ENCODE peak calls at places on chromosomes 13 and 19, in four cellular contexts. A is progenitor cell of endocrine pancreas, I is mesothelial cell of epicardium, R is neural progenitor cell. W is an unnamed sample.

GRCh38 chr13:45138282-45138681 is 18.0 kb downstream of the GTF2F2 start:
- DNase-seq in A (no peak), I (no peak), R (no peak), W (no peak)

GRCh38 chr13:100530645-100531044 is 57.9 kb downstream of the GGACT start:
- DNase-seq in A (no peak), I (no peak), R (no peak), W (no peak)

GRCh38 chr13:45564108-45564507 is 51.4 kb downstream of the ERICH6B start:
- DNase-seq in A (no peak), I (no peak), R (no peak), W (no peak)

GRCh38 chr13:40061466-40062450 is 406.3 kb downstream of the COG6 start:
- DNase-seq in A (no peak), I (no peak), R (no peak), W (no peak)

GRCh38 chr19:8421484-8422461 is 8.7 kb downstream of the MARCHF2 start:
- DNase-seq in A (no peak), I (no peak), R (no peak), W (no peak)

GRCh38 chr13:76829572-76830327 is 56.5 kb downstream of the KCTD12 start:
- DNase-seq in A (no peak), I (no peak), R (no peak), W (no peak)

GRCh38 chr19:3099347-3100145 is 5.4 kb downstream of the GNA11 start:
- DNase-seq in A (no peak), I (no peak), R (no peak), W (no peak)

GRCh38 chr19:8481616-8482015 is 20.8 kb downstream of the PRAM1 start:
- DNase-seq in A (no peak), I (no peak), R (no peak), W (no peak)

GRCh38 chr13:35994131-35994966 is 136.8 kb downstream of the DCLK1 start:
- DNase-seq in A (no peak), I (no peak), R (no peak), W (no peak)

GRCh38 chr19:3284759-3285646 is 60.5 kb downstream of the CELF5 start:
- DNase-seq in A (peak; percentile 77), I (peak; percentile 84), R (peak; percentile 97), W (peak; percentile 86)

GRCh38 chr19:38883286-38883685 is 5.2 kb upstream of the RINL start:
- DNase-seq in A (no peak), I (no peak), R (no peak), W (no peak)

GRCh38 chr19:33448159-33448516 is 73.5 kb downstream of the PEPD start:
- DNase-seq in A (no peak), I (no peak), R (no peak), W (no peak)

GRCh38 chr13:95087746-95088305 is 213.4 kb downstream of the ABCC4 start:
- DNase-seq in A (no peak), I (no peak), R (no peak), W (no peak)

GRCh38 chr13:84137292-84137691 is 255.0 kb upstream of the SLITRK1 start:
- DNase-seq in A (no peak), I (no peak), R (no peak), W (no peak)

GRCh38 chr13:99432637-99433542 is 68.4 kb upstream of the TM9SF2 start:
- DNase-seq in A (no peak), I (no peak), R (peak; percentile 79), W (no peak)

GRCh38 chr13:52651880-52652169 is 811 bp upstream of the SUGT1 start:
- DNase-seq in A (no peak), I (no peak), R (no peak), W (no peak)

GRCh38 chr13:28607187-28607955 is 51.6 kb upstream of the POMP start:
- DNase-seq in A (no peak), I (no peak), R (no peak), W (no peak)

GRCh38 chr19:2602391-2603181 is 99.9 kb downstream of the GNG7 start:
- DNase-seq in A (no peak), I (peak; percentile 68), R (peak; percentile 80), W (peak; percentile 47)

GRCh38 chr13:106873810-106874209 is 305.9 kb upstream of the ARGLU1 start:
- DNase-seq in A (no peak), I (no peak), R (no peak), W (no peak)

GRCh38 chr13:110593430-110594130 is 21.8 kb upstream of the NAXD start:
- DNase-seq in A (no peak), I (no peak), R (peak; percentile 65), W (no peak)

GRCh38 chr13:48782429-48782840 is 128.7 kb downstream of the CYSLTR2 start:
- DNase-seq in A (no peak), I (no peak), R (no peak), W (peak; percentile 11)

GRCh38 chr13:111429064-111429558 is 108.7 kb downstream of the TEX29 start:
- DNase-seq in A (peak; percentile 37), I (no peak), R (peak; percentile 69), W (peak; percentile 26)

GRCh38 chr13:113224486-113224885 is 15.1 kb downstream of the CUL4A start:
- DNase-seq in A (no peak), I (no peak), R (no peak), W (no peak)

GRCh38 chr19:5957132-5957531 is 20.8 kb downstream of the RANBP3 start:
- DNase-seq in A (no peak), I (no peak), R (no peak), W (no peak)

GRCh38 chr13:113354831-113355610 is 8.9 kb downstream of the GRTP1 start:
- DNase-seq in A (no peak), I (no peak), R (no peak), W (no peak)

GRCh38 chr19:41595258-41595889 is 19.4 kb downstream of the CEACAM21 start:
- DNase-seq in A (no peak), I (peak; percentile 34), R (peak; percentile 35), W (peak; percentile 79)

GRCh38 chr19:46955114-46955812 is 64.4 kb upstream of the NPAS1 start:
- DNase-seq in A (no peak), I (no peak), R (no peak), W (no peak)

GRCh38 chr19:56671613-56671994 is at the start of gene ZNF835:
- DNase-seq in A (no peak), I (no peak), R (no peak), W (no peak)

GRCh38 chr19:10086904-10087256 is 763 bp downstream of the SHFL start:
- DNase-seq in A (no peak), I (no peak), R (peak; percentile 21), W (no peak)

GRCh38 chr13:38264363-38265134 is 85.1 kb upstream of the UFM1 start:
- DNase-seq in A (no peak), I (no peak), R (no peak), W (no peak)

GRCh38 chr13:107271226-107271625 is 703.3 kb upstream of the ARGLU1 start:
- DNase-seq in A (no peak), I (no peak), R (peak; percentile 76), W (no peak)

GRCh38 chr13:43528992-43529391 is 257.8 kb downstream of the ENOX1 start:
- DNase-seq in A (no peak), I (no peak), R (no peak), W (no peak)

GRCh38 chr19:2613507-2614295 is 88.8 kb downstream of the GNG7 start:
- DNase-seq in A (no peak), I (no peak), R (peak; percentile 57), W (peak; percentile 49)

GRCh38 chr19:15115080-15115479 is 7.9 kb downstream of the SYDE1 start:
- DNase-seq in A (no peak), I (no peak), R (no peak), W (no peak)

GRCh38 chr19:38003427-38004099 is 96.6 kb downstream of the SIPA1L3 start:
- DNase-seq in A (no peak), I (peak; percentile 58), R (peak; percentile 85), W (peak; percentile 50)

GRCh38 chr13:65592757-65593156 is 1637.4 kb downstream of the PCDH9 start:
- DNase-seq in A (no peak), I (no peak), R (no peak), W (no peak)

DNA sequence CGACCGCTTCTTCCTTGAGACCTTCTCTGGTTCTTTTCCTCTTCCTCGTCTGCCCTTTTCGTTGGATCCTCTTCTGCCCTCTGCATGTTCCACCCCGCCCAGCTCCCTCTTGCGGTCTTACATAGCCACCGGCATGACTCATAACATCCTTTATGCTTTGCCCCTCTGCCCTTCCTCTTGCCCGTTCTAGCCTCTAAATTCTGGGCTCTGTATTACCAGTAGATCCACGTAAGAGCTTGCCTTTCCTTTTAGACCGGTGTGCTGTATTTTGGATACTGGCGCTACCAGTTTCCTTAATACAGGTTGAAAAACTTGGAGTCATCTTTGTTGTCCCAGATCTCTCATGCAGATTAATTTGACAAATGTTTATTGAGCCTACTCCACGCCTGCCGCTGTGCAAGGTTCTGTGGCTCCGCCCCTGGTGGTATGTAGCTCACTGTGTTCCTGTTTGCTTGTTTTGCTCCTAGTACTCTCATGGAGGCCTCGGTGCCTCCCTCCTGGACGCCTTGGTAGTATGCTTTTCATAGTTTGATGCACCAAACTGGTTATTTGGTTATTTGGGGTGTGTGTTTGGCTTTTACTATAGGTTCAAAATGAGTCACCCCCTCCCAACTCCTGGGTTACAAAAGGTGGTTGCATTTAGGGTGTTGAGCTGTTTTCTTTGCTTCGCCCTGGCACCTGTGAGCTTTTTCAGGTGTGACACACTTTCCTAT is 1.7 kb downstream of the GTF3A start:
- DNase-seq in A (no peak), I (peak; percentile 47), R (peak; percentile 67), W (peak; percentile 70)
- TF ChIP-seq CTCF in A (peak; percentile 53), I (no peak), R (peak; percentile 55), W (peak; percentile 20)

DNA sequence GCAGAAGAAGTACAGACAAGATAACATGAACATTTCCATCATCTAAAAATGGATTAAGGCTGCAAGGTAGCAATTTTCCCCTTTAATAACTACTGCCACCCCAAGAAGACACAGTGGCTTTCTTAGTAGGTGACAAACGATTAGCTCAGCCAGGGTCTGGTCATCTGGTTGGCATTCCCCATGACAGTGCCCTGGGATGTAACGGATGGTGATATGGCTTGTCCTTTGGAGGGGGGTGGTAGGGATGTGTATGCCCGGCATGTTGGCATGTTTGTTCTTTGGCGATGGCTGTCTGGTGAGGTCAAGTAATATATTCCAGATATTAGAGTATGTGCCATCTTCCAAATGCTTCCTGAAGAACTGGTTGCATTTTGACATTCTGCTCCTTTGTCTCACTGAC is 135.6 kb upstream of the ZNF536 start:
- DNase-seq in A (no peak), I (no peak), R (no peak), W (no peak)
- TF ChIP-seq CTCF in A (no peak), I (no peak), R (no peak), W (no peak)

DNA sequence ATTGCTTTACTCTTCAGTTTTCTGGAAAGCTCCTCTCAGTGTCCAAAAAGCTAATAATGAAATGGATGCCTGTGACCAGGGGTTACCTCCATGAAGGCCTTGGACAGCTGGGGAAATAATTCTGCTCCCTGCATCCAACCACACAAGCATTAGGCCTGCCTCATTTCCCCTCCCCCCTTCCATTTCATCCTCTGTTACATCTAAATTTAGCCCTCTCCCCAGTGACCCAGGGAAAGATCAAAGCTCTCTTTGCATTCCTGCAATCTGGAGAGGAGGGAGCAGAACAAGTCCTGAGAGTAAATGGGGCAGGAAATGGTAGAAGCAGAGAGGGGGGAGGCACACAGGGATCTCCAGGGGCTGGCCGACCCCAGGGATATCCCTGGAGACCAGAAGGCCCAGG is 452.7 kb downstream of the TSHZ3 start:
- DNase-seq in A (no peak), I (no peak), R (no peak), W (no peak)
- TF ChIP-seq CTCF in A (no peak), I (no peak), R (no peak), W (no peak)

DNA sequence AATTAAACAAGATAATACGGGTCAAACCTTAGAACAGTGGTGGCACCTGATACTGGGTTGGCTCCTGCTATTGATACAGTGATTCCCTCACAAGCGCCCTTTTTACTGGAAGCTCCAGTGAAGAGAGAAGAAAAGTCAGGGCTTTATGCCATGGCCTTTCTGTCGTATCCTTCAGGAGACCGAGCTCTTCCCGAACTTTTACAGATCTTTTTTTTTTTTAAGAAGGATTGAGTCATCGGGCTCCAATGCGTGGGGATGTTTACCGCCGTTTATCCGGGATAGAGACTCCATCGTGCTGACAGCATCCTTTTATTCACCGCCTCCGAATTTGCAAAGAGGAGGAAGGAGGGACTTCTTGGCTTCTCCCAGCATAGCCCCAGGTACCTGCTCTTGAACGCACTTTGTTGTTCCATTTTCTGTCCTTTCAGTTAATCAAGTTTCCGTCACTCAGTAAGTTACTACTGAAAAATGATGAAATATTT is 574 bp downstream of the ZNF227 start:
- DNase-seq in A (no peak), I (no peak), R (peak; percentile 28), W (no peak)
- TF ChIP-seq CTCF in A (no peak), I (no peak), R (no peak), W (no peak)

W was measured in Calu3.